ENCODE peak calls at places on chromosome 14, in seven cellular contexts. One of them, this sample, is unnamed.
A peak's percentile ranks its signal among the peaks of the same experiment; 100 is the strongest.

GRCh38 chr14:102924632-102925588 is 2.4 kb downstream of the AMN start:
- DNase-seq in tibial artery: no peak
- DNase-seq in CD8-positive, alpha-beta T cell: no peak
- DNase-seq in right lobe of liver: no peak
- DNase-seq in uterus: no peak
- DNase-seq in omental fat pad: no peak
- DNase-seq in cardiac fibroblast: no peak
- DNase-seq in this sample: no peak

GRCh38 chr14:35687335-35687939 is 121.7 kb downstream of the RALGAPA1 start:
- DNase-seq in cardiac fibroblast: peak; percentile 75
- DNase-seq in tibial artery: no peak
- DNase-seq in right lobe of liver: no peak
- DNase-seq in CD8-positive, alpha-beta T cell: no peak
- DNase-seq in uterus: no peak
- DNase-seq in omental fat pad: no peak
- DNase-seq in this sample: peak; percentile 61

GRCh38 chr14:97777622-97778021 is 980.4 kb downstream of the VRK1 start:
- DNase-seq in right lobe of liver: no peak
- DNase-seq in cardiac fibroblast: no peak
- DNase-seq in uterus: no peak
- DNase-seq in omental fat pad: no peak
- DNase-seq in CD8-positive, alpha-beta T cell: no peak
- DNase-seq in tibial artery: no peak
- DNase-seq in this sample: no peak

GRCh38 chr14:102182190-102182589 is 42.5 kb downstream of the WDR20 start:
- DNase-seq in tibial artery: no peak
- DNase-seq in right lobe of liver: no peak
- DNase-seq in omental fat pad: no peak
- DNase-seq in CD8-positive, alpha-beta T cell: no peak
- DNase-seq in cardiac fibroblast: peak; percentile 76
- DNase-seq in uterus: no peak
- DNase-seq in this sample: peak; percentile 44

GRCh38 chr14:47585447-47585846 is 90.0 kb downstream of the MDGA2 start:
- DNase-seq in right lobe of liver: no peak
- DNase-seq in CD8-positive, alpha-beta T cell: no peak
- DNase-seq in cardiac fibroblast: no peak
- DNase-seq in omental fat pad: no peak
- DNase-seq in tibial artery: no peak
- DNase-seq in uterus: no peak
- DNase-seq in this sample: no peak

GRCh38 chr14:29584992-29585391 is 342.7 kb downstream of the PRKD1 start:
- DNase-seq in uterus: no peak
- DNase-seq in tibial artery: peak; percentile 74
- DNase-seq in CD8-positive, alpha-beta T cell: no peak
- DNase-seq in right lobe of liver: peak; percentile 81
- DNase-seq in omental fat pad: no peak
- DNase-seq in cardiac fibroblast: peak; percentile 87
- DNase-seq in this sample: peak; percentile 86

GRCh38 chr14:55031190-55031589 is 4.2 kb downstream of the SOCS4 start:
- DNase-seq in omental fat pad: no peak
- DNase-seq in uterus: no peak
- DNase-seq in tibial artery: no peak
- DNase-seq in right lobe of liver: no peak
- DNase-seq in CD8-positive, alpha-beta T cell: no peak
- DNase-seq in cardiac fibroblast: no peak
- DNase-seq in this sample: peak; percentile 82

GRCh38 chr14:28671425-28671824 is 95.2 kb upstream of the FOXG1 start:
- DNase-seq in CD8-positive, alpha-beta T cell: no peak
- DNase-seq in omental fat pad: no peak
- DNase-seq in uterus: no peak
- DNase-seq in right lobe of liver: no peak
- DNase-seq in tibial artery: no peak
- DNase-seq in cardiac fibroblast: peak; percentile 73
- DNase-seq in this sample: no peak

GRCh38 chr14:75981426-75981825 is 369 bp downstream of the TGFB3 start:
- DNase-seq in CD8-positive, alpha-beta T cell: no peak
- DNase-seq in tibial artery: no peak
- DNase-seq in right lobe of liver: no peak
- DNase-seq in omental fat pad: no peak
- DNase-seq in uterus: peak; percentile 29
- DNase-seq in cardiac fibroblast: no peak
- DNase-seq in this sample: no peak

GRCh38 chr14:68779761-68780323 is 13.0 kb downstream of the ZFP36L1 start:
- DNase-seq in right lobe of liver: peak; percentile 38
- DNase-seq in omental fat pad: no peak
- DNase-seq in uterus: peak; percentile 81
- DNase-seq in CD8-positive, alpha-beta T cell: no peak
- DNase-seq in cardiac fibroblast: peak; percentile 94
- DNase-seq in tibial artery: no peak
- DNase-seq in this sample: peak; percentile 94

GRCh38 chr14:45526715-45527549 is 273.9 kb upstream of the MIS18BP1 start:
- DNase-seq in omental fat pad: no peak
- DNase-seq in uterus: no peak
- DNase-seq in cardiac fibroblast: peak; percentile 17
- DNase-seq in tibial artery: no peak
- DNase-seq in right lobe of liver: peak; percentile 52
- DNase-seq in CD8-positive, alpha-beta T cell: no peak
- DNase-seq in this sample: no peak

GRCh38 chr14:98957211-98958047 is 314.6 kb downstream of the BCL11B start:
- DNase-seq in tibial artery: peak; percentile 88
- DNase-seq in uterus: peak; percentile 51
- DNase-seq in omental fat pad: peak; percentile 72
- DNase-seq in CD8-positive, alpha-beta T cell: no peak
- DNase-seq in cardiac fibroblast: peak; percentile 23
- DNase-seq in right lobe of liver: no peak
- DNase-seq in this sample: peak; percentile 16

GRCh38 chr14:58637391-58638230 is at the start of gene DACT1:
- DNase-seq in CD8-positive, alpha-beta T cell: no peak
- DNase-seq in uterus: peak; percentile 72
- DNase-seq in tibial artery: peak; percentile 81
- DNase-seq in right lobe of liver: peak; percentile 65
- DNase-seq in cardiac fibroblast: peak; percentile 74
- DNase-seq in omental fat pad: no peak
- DNase-seq in this sample: peak; percentile 88

GRCh38 chr14:65492277-65492676 is 79.7 kb downstream of the FUT8 start:
- DNase-seq in tibial artery: no peak
- DNase-seq in right lobe of liver: no peak
- DNase-seq in uterus: no peak
- DNase-seq in cardiac fibroblast: no peak
- DNase-seq in CD8-positive, alpha-beta T cell: no peak
- DNase-seq in omental fat pad: no peak
- DNase-seq in this sample: no peak

DNA sequence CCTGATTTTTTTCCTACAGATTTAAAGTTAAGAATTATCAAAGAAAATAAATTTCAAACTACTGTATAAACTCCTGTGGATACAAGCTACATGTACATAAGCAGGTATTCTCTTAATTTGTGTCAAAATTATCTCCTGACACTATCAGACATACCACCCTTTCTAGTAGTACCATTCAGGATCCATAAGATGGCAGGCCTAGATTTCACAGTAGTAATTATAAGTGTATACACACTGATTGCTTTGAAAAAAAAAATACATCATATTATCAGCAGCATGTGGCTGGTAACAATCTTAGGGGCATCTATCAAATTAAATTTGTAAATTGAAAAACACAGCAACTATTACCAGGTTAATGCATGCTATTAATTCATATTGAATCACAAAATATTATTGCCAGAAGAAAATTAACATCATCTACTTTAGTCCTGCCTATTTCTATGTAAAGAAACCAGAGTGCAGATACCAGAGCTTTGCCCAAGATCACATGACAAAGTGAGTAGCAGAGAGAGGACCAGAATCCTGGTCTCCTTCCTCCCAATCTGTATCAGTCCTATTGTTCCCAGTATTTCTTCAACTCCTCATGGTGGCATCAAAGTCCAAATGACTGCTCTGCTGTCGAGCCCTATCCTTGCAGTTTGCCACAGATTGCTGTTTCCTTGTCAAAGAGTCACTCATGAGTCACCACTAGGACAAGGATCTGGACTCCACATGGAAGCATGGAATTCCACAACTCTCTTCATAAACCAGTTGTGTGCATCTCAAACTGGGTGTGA is 27.7 kb upstream of the CALM1 start:
- DNase-seq in uterus: no peak
- DNase-seq in tibial artery: no peak
- DNase-seq in omental fat pad: no peak
- DNase-seq in cardiac fibroblast: peak; percentile 10
- DNase-seq in CD8-positive, alpha-beta T cell: no peak
- DNase-seq in right lobe of liver: no peak
- DNase-seq in this sample: no peak
- TF ChIP-seq CTCF in uterus: no peak
- TF ChIP-seq CTCF in tibial artery: no peak
- TF ChIP-seq CTCF in omental fat pad: no peak
- TF ChIP-seq CTCF in cardiac fibroblast: no peak
- TF ChIP-seq CTCF in CD8-positive, alpha-beta T cell: peak; percentile 80
- TF ChIP-seq CTCF in right lobe of liver: no peak
- TF ChIP-seq CTCF in this sample: no peak

DNA sequence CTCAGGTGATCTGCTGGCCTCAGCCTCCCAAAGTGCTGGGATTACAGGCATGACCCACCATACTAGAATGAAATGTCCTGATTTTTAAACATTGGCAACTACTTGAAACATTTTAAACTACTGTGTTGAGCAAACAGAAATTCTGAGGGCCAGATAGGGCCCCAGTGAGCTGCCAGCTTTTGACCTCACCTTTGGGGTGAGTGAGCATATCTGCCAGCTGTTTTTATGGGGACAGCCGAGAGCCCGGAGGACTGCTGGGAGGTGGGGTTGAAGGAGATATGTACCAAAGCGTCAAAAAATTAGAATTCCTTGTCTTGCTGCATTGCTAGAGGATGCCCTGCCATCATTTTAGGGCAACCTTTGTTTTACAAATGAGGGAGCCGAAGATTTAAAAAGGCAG is 2.7 kb downstream of the GSTZ1 start:
- DNase-seq in right lobe of liver: no peak
- DNase-seq in tibial artery: no peak
- DNase-seq in CD8-positive, alpha-beta T cell: no peak
- DNase-seq in uterus: no peak
- DNase-seq in omental fat pad: no peak
- DNase-seq in cardiac fibroblast: no peak
- DNase-seq in this sample: no peak
- TF ChIP-seq CTCF in right lobe of liver: no peak
- TF ChIP-seq CTCF in tibial artery: no peak
- TF ChIP-seq CTCF in CD8-positive, alpha-beta T cell: no peak
- TF ChIP-seq CTCF in uterus: no peak
- TF ChIP-seq CTCF in omental fat pad: no peak
- TF ChIP-seq CTCF in cardiac fibroblast: no peak
- TF ChIP-seq CTCF in this sample: no peak

GRCh38 chr14:52951730-52952481 is 1.1 kb upstream of the FERMT2 start:
- DNase-seq in omental fat pad: no peak
- DNase-seq in uterus: peak; percentile 61
- DNase-seq in cardiac fibroblast: peak; percentile 91
- DNase-seq in right lobe of liver: peak; percentile 58
- DNase-seq in CD8-positive, alpha-beta T cell: no peak
- DNase-seq in tibial artery: peak; percentile 76
- DNase-seq in this sample: peak; percentile 79
- TF ChIP-seq CTCF in omental fat pad: no peak
- TF ChIP-seq CTCF in uterus: no peak
- TF ChIP-seq CTCF in cardiac fibroblast: peak; percentile 64
- TF ChIP-seq CTCF in right lobe of liver: peak; percentile 29
- TF ChIP-seq CTCF in CD8-positive, alpha-beta T cell: no peak
- TF ChIP-seq CTCF in tibial artery: peak; percentile 47
- TF ChIP-seq CTCF in this sample: peak; percentile 59

DNA sequence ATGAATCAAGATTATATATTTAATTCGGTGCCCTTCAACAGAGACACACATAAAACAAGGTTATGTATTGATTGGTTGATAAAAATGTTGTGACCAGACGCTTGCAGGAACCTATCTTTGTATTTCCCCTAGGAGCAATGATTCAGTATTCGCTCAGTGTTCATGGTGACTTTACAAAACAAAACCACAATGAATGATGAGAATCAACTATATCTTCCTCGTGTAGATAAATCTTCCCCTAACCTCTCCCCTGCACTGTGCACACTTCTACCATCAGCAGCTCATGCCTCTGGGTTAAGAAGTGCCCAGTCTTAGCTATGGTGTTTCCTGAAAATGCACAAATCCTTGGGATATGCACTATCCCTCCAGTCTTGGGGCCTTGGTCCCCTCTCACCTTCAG is 16.3 kb downstream of the RIN3 start:
- DNase-seq in cardiac fibroblast: no peak
- DNase-seq in CD8-positive, alpha-beta T cell: no peak
- DNase-seq in omental fat pad: no peak
- DNase-seq in right lobe of liver: no peak
- DNase-seq in uterus: no peak
- DNase-seq in tibial artery: no peak
- DNase-seq in this sample: no peak
- TF ChIP-seq CTCF in cardiac fibroblast: no peak
- TF ChIP-seq CTCF in CD8-positive, alpha-beta T cell: no peak
- TF ChIP-seq CTCF in omental fat pad: no peak
- TF ChIP-seq CTCF in right lobe of liver: no peak
- TF ChIP-seq CTCF in uterus: no peak
- TF ChIP-seq CTCF in tibial artery: no peak
- TF ChIP-seq CTCF in this sample: no peak

DNA sequence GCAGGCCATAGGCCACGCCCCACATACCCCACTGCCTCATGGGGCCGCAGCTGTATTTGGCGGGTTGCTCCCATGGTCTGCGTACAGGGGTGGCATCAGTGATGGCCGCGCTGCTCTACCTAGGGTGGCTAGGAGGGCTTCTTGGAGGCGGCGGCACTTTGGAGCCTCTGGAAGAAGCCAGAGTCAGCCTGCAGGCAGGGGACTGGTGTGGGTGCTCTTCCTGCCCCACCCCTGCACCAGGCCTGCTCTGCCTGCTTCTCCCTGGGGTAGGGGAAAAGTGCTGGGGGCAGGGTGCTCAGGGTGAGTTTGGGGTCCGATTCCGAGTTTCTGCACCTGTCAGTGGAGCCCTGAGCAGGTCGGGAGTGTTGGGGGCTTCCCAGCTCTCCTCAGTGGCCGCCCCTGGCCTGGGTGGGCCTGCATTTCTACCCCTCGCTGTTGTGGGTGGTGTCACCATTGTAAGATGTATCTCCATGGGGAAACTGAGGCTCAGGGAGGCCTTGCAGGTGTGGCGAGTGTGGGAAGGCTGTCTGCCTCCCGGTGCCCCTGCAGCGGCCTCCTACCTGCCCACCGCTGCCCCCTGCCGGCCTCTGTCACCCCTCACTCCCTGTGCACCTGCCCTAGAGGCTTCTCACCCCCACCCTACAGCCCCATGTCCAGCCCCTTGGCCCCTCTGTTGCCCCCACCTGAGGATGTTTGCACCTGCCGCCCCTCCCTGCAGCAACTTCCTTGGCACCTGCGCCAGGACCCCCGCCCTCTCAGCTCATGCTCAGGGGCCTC is 5.5 kb downstream of the CEP170B start:
- DNase-seq in uterus: no peak
- DNase-seq in right lobe of liver: peak; percentile 46
- DNase-seq in cardiac fibroblast: no peak
- DNase-seq in omental fat pad: no peak
- DNase-seq in tibial artery: peak; percentile 65
- DNase-seq in CD8-positive, alpha-beta T cell: peak; percentile 16
- DNase-seq in this sample: no peak
- TF ChIP-seq CTCF in uterus: no peak
- TF ChIP-seq CTCF in right lobe of liver: peak; percentile 16
- TF ChIP-seq CTCF in cardiac fibroblast: peak; percentile 41
- TF ChIP-seq CTCF in omental fat pad: no peak
- TF ChIP-seq CTCF in tibial artery: peak; percentile 24
- TF ChIP-seq CTCF in CD8-positive, alpha-beta T cell: no peak
- TF ChIP-seq CTCF in this sample: peak; percentile 28

GRCh38 chr14:100967178-100967577 is 63.7 kb upstream of the RTL1 start:
- DNase-seq in right lobe of liver: no peak
- DNase-seq in CD8-positive, alpha-beta T cell: no peak
- DNase-seq in cardiac fibroblast: no peak
- DNase-seq in omental fat pad: no peak
- DNase-seq in tibial artery: no peak
- DNase-seq in uterus: no peak
- DNase-seq in this sample: no peak

GRCh38 chr14:100965296-100965695 is 61.8 kb upstream of the RTL1 start:
- DNase-seq in omental fat pad: no peak
- DNase-seq in CD8-positive, alpha-beta T cell: no peak
- DNase-seq in tibial artery: no peak
- DNase-seq in uterus: no peak
- DNase-seq in cardiac fibroblast: no peak
- DNase-seq in right lobe of liver: no peak
- DNase-seq in this sample: no peak

GRCh38 chr14:100962494-100962893 is 59.0 kb upstream of the RTL1 start:
- DNase-seq in CD8-positive, alpha-beta T cell: no peak
- DNase-seq in tibial artery: no peak
- DNase-seq in uterus: no peak
- DNase-seq in right lobe of liver: no peak
- DNase-seq in cardiac fibroblast: no peak
- DNase-seq in omental fat pad: no peak
- DNase-seq in this sample: no peak
- TF ChIP-seq CTCF in CD8-positive, alpha-beta T cell: no peak
- TF ChIP-seq CTCF in tibial artery: no peak
- TF ChIP-seq CTCF in uterus: no peak
- TF ChIP-seq CTCF in right lobe of liver: no peak
- TF ChIP-seq CTCF in cardiac fibroblast: no peak
- TF ChIP-seq CTCF in omental fat pad: no peak
- TF ChIP-seq CTCF in this sample: no peak

This sample was measured in fibroblast of villous mesenchyme.